ENCODE peak calls at places on chromosomes 12 and 14, in six cellular contexts. Q is cardiac muscle cell, O is IMR-90, W is tibial artery, E is stomach, D is breast epithelium. N is an unnamed sample.

GRCh38 chr12:69024907-69025306 is 91.9 kb upstream of the CPM start:
- DNase-seq in Q (no peak), O (peak; percentile 72), W (no peak), E (no peak), D (no peak), N (no peak)

GRCh38 chr12:76259660-76260389 is 88.4 kb downstream of the BBS10 start:
- DNase-seq in Q (no peak), O (peak; percentile 94), W (no peak), E (no peak), D (peak; percentile 55), N (peak; percentile 74)

GRCh38 chr14:21326972-21327371 is 47.1 kb downstream of the RPGRIP1 start:
- DNase-seq in Q (no peak), O (no peak), W (no peak), E (no peak), D (no peak), N (no peak)

GRCh38 chr12:22014041-22014782 is 31.8 kb upstream of the CMAS start:
- DNase-seq in Q (no peak), O (no peak), W (no peak), E (no peak), D (no peak), N (no peak)

GRCh38 chr12:98983647-98984046 is 338.6 kb downstream of the APAF1 start:
- DNase-seq in Q (no peak), O (no peak), W (no peak), E (no peak), D (no peak), N (no peak)

GRCh38 chr12:6927379-6927991 is at the start of gene ATN1:
- DNase-seq in Q (peak; percentile 87), O (peak; percentile 78), W (peak; percentile 96), E (peak; percentile 68), D (peak; percentile 77), N (peak; percentile 83)

GRCh38 chr12:67241482-67241881 is 27.7 kb upstream of the CAND1 start:
- DNase-seq in Q (no peak), O (peak; percentile 38), W (no peak), E (no peak), D (no peak), N (no peak)

GRCh38 chr12:118164798-118165486 is 29.0 kb downstream of the PEBP1 start:
- DNase-seq in Q (peak; percentile 32), O (peak; percentile 33), W (no peak), E (no peak), D (no peak), N (peak; percentile 22)

GRCh38 chr12:121441555-121441954 is 41.6 kb downstream of the RNF34 start:
- DNase-seq in Q (no peak), O (no peak), W (no peak), E (peak; percentile 57), D (no peak), N (peak; percentile 28)

GRCh38 chr12:127241056-127241830 is 1025.7 kb upstream of the TMEM132C start:
- DNase-seq in Q (no peak), O (no peak), W (no peak), E (no peak), D (no peak), N (peak; percentile 45)

GRCh38 chr14:36996857-36997590 is 175.4 kb downstream of the SLC25A21 start:
- DNase-seq in Q (no peak), O (no peak), W (no peak), E (no peak), D (no peak), N (no peak)

GRCh38 chr14:49583629-49584028 is 2.6 kb downstream of the RPS29 start:
- DNase-seq in Q (no peak), O (peak; percentile 38), W (no peak), E (no peak), D (no peak), N (no peak)

GRCh38 chr14:32761381-32761968 is 177.2 kb upstream of the NPAS3 start:
- DNase-seq in Q (no peak), O (no peak), W (no peak), E (no peak), D (no peak), N (no peak)

GRCh38 chr14:38138581-38139138 is 69.0 kb upstream of the SSTR1 start:
- DNase-seq in Q (no peak), O (peak; percentile 68), W (no peak), E (no peak), D (no peak), N (peak; percentile 20)

GRCh38 chr12:50275545-50275944 is 7.8 kb downstream of the LIMA1 start:
- DNase-seq in Q (no peak), O (no peak), W (no peak), E (peak; percentile 59), D (no peak), N (no peak)

GRCh38 chr12:18749381-18749957 is 11.6 kb downstream of the CAPZA3 start:
- DNase-seq in Q (no peak), O (no peak), W (no peak), E (no peak), D (no peak), N (no peak)

GRCh38 chr12:42024495-42024830 is 120.2 kb downstream of the GXYLT1 start:
- DNase-seq in Q (no peak), O (no peak), W (no peak), E (no peak), D (no peak), N (no peak)

GRCh38 chr12:116130431-116130830 is 147.1 kb downstream of the MED13L start:
- DNase-seq in Q (no peak), O (peak; percentile 67), W (no peak), E (no peak), D (no peak), N (peak; percentile 63)

GRCh38 chr12:13472690-13473089 is 276.2 kb downstream of the EMP1 start:
- DNase-seq in Q (no peak), O (peak; percentile 3), W (no peak), E (no peak), D (no peak), N (no peak)

GRCh38 chr12:120121766-120122293 is 5.3 kb upstream of the RAB35 start:
- DNase-seq in Q (no peak), O (peak; percentile 13), W (no peak), E (no peak), D (no peak), N (no peak)

GRCh38 chr12:121804417-121805111 is 755 bp downstream of the SETD1B start:
- DNase-seq in Q (peak; percentile 45), O (no peak), W (peak; percentile 73), E (no peak), D (no peak), N (peak; percentile 57)

GRCh38 chr14:59520224-59520623 is 35.9 kb downstream of the JKAMP start:
- DNase-seq in Q (no peak), O (no peak), W (no peak), E (no peak), D (no peak), N (no peak)

GRCh38 chr12:93146278-93146939 is 217.3 kb upstream of the EEA1 start:
- DNase-seq in Q (no peak), O (peak; percentile 64), W (no peak), E (no peak), D (no peak), N (no peak)

GRCh38 chr12:16531623-16532022 is 74.3 kb downstream of the LMO3 start:
- DNase-seq in Q (peak; percentile 29), O (no peak), W (no peak), E (peak; percentile 36), D (peak; percentile 29), N (peak; percentile 7)

GRCh38 chr12:83826112-83826511 is 1086.5 kb downstream of the SLC6A15 start:
- DNase-seq in Q (peak; percentile 21), O (peak; percentile 28), W (no peak), E (peak; percentile 35), D (no peak), N (peak; percentile 40)

GRCh38 chr12:109637996-109638395 is 64.4 kb downstream of the MVK start:
- DNase-seq in Q (no peak), O (no peak), W (no peak), E (no peak), D (no peak), N (no peak)

GRCh38 chr14:103607039-103607668 is 21.9 kb upstream of the KLC1 start:
- DNase-seq in Q (peak; percentile 23), O (peak; percentile 92), W (peak; percentile 86), E (peak; percentile 52), D (peak; percentile 61), N (peak; percentile 97)

GRCh38 chr12:109727746-109728726 is 14.4 kb downstream of the FAM222A start:
- DNase-seq in Q (no peak), O (no peak), W (peak; percentile 34), E (no peak), D (no peak), N (no peak)

GRCh38 chr12:102465762-102466560 is 14.4 kb downstream of the IGF1 start:
- DNase-seq in Q (no peak), O (no peak), W (no peak), E (no peak), D (no peak), N (no peak)

GRCh38 chr12:113292091-113292490 is 42.8 kb downstream of the SLC8B1 start:
- DNase-seq in Q (no peak), O (peak; percentile 76), W (no peak), E (no peak), D (no peak), N (no peak)

GRCh38 chr14:29392287-29392686 is 535.4 kb downstream of the PRKD1 start:
- DNase-seq in Q (no peak), O (no peak), W (no peak), E (no peak), D (no peak), N (no peak)

GRCh38 chr14:91167380-91167770 is 53.5 kb downstream of the DGLUCY start:
- DNase-seq in Q (no peak), O (no peak), W (no peak), E (peak; percentile 36), D (no peak), N (no peak)
- H3K4me1 ChIP-seq in Q (peaks cover 4% of the 10 kb centered on the region), O (peaks cover 8% of the 10 kb centered on the region), W (peaks cover 24% of the 10 kb centered on the region), E (peaks cover 78% of the 10 kb centered on the region), D (peaks cover 14% of the 10 kb centered on the region), N (peaks cover 33% of the 10 kb centered on the region)

GRCh38 chr12:27176765-27177164 is 67.3 kb upstream of the STK38L start:
- DNase-seq in Q (no peak), O (peak; percentile 80), W (no peak), E (no peak), D (no peak), N (no peak)
- H3K4me1 ChIP-seq in Q (peaks cover 6% of the 10 kb centered on the region), O (peaks cover 10% of the 10 kb centered on the region), W (peaks cover 57% of the 10 kb centered on the region), E (peaks cover 11% of the 10 kb centered on the region), D (no peaks in the 10 kb centered on the region), N (peaks cover 4% of the 10 kb centered on the region)

GRCh38 chr12:26031814-26032213 is 73.3 kb downstream of the RASSF8 start:
- DNase-seq in Q (no peak), O (peak; percentile 31), W (no peak), E (no peak), D (no peak), N (no peak)

GRCh38 chr12:26031318-26031717 is 72.8 kb downstream of the RASSF8 start:
- DNase-seq in Q (no peak), O (no peak), W (no peak), E (no peak), D (no peak), N (no peak)

GRCh38 chr12:26028953-26029740 is 70.7 kb downstream of the RASSF8 start:
- DNase-seq in Q (peak; percentile 47), O (peak; percentile 67), W (no peak), E (no peak), D (no peak), N (peak; percentile 56)

GRCh38 chr12:26029741-26030033 is 71.2 kb downstream of the RASSF8 start:
- DNase-seq in Q (no peak), O (peak; percentile 30), W (no peak), E (no peak), D (no peak), N (no peak)

GRCh38 chr12:26030371-26030770 is 71.9 kb downstream of the RASSF8 start:
- DNase-seq in Q (no peak), O (no peak), W (no peak), E (no peak), D (no peak), N (no peak)
- H3K4me1 ChIP-seq in Q (peaks cover 5% of the 10 kb centered on the region), O (peaks cover 9% of the 10 kb centered on the region), W (peaks cover 66% of the 10 kb centered on the region), E (peaks cover 70% of the 10 kb centered on the region), D (no peaks in the 10 kb centered on the region), N (peaks cover 34% of the 10 kb centered on the region)

GRCh38 chr12:45969084-45969483 is 21.3 kb downstream of the SCAF11 start:
- DNase-seq in Q (no peak), O (peak; percentile 68), W (no peak), E (no peak), D (no peak), N (no peak)
- H3K4me1 ChIP-seq in Q (peaks cover 11% of the 10 kb centered on the region), O (peaks cover 21% of the 10 kb centered on the region), W (peaks cover 90% of the 10 kb centered on the region), E (peaks cover 86% of the 10 kb centered on the region), D (no peaks in the 10 kb centered on the region), N (no peaks in the 10 kb centered on the region)

N was measured in A673.